ENCODE peak calls at places on chromosomes 2 and 18, in eight cellular contexts. One of them, this sample, is unnamed. For H3K4me1, the result is how much of the 10 kb centered on the place peaks cover.

GRCh38 chr2:68766378-68766845 is 31.8 kb downstream of the ARHGAP25 start:
- DNase-seq in sigmoid colon: peak
- DNase-seq in A549: no peak
- DNase-seq in HCT116: no peak
- DNase-seq in spleen: peak
- DNase-seq in prostate gland: peak
- DNase-seq in uterus: no peak
- DNase-seq in heart left ventricle: peak
- DNase-seq in this sample: no peak

GRCh38 chr2:238866656-238867277 is 18.9 kb downstream of the TWIST2 start:
- DNase-seq in HCT116: no peak
- DNase-seq in sigmoid colon: no peak
- DNase-seq in heart left ventricle: no peak
- DNase-seq in uterus: no peak
- DNase-seq in prostate gland: no peak
- DNase-seq in spleen: peak
- DNase-seq in A549: no peak
- DNase-seq in this sample: no peak

GRCh38 chr2:216666461-216667233 is 28.7 kb downstream of the IGFBP5 start:
- DNase-seq in sigmoid colon: no peak
- DNase-seq in A549: peak
- DNase-seq in uterus: peak
- DNase-seq in spleen: peak
- DNase-seq in prostate gland: peak
- DNase-seq in heart left ventricle: peak
- DNase-seq in HCT116: peak
- DNase-seq in this sample: peak

GRCh38 chr2:68660658-68661057 is 17.3 kb downstream of the PROKR1 start:
- DNase-seq in A549: no peak
- DNase-seq in uterus: no peak
- DNase-seq in prostate gland: no peak
- DNase-seq in heart left ventricle: no peak
- DNase-seq in spleen: no peak
- DNase-seq in sigmoid colon: no peak
- DNase-seq in HCT116: no peak
- DNase-seq in this sample: no peak

GRCh38 chr2:85183481-85183880 is 50.3 kb downstream of the TCF7L1 start:
- DNase-seq in A549: no peak
- DNase-seq in heart left ventricle: no peak
- DNase-seq in spleen: no peak
- DNase-seq in sigmoid colon: no peak
- DNase-seq in uterus: no peak
- DNase-seq in HCT116: no peak
- DNase-seq in prostate gland: no peak
- DNase-seq in this sample: no peak

GRCh38 chr2:127324635-127325034 is 30.7 kb upstream of the ERCC3 start:
- DNase-seq in HCT116: no peak
- DNase-seq in uterus: no peak
- DNase-seq in A549: peak
- DNase-seq in heart left ventricle: no peak
- DNase-seq in prostate gland: no peak
- DNase-seq in spleen: no peak
- DNase-seq in sigmoid colon: no peak
- DNase-seq in this sample: no peak

GRCh38 chr2:190511104-190511503 is 23.4 kb downstream of the NEMP2 start:
- DNase-seq in uterus: no peak
- DNase-seq in spleen: no peak
- DNase-seq in A549: peak
- DNase-seq in HCT116: peak
- DNase-seq in heart left ventricle: no peak
- DNase-seq in prostate gland: no peak
- DNase-seq in sigmoid colon: no peak
- DNase-seq in this sample: no peak

GRCh38 chr2:168935810-168936581 is 34.9 kb downstream of the G6PC2 start:
- DNase-seq in HCT116: no peak
- DNase-seq in uterus: no peak
- DNase-seq in sigmoid colon: no peak
- DNase-seq in A549: no peak
- DNase-seq in spleen: no peak
- DNase-seq in heart left ventricle: no peak
- DNase-seq in prostate gland: no peak
- DNase-seq in this sample: no peak

GRCh38 chr18:48003426-48004349 is 73.2 kb upstream of the SMAD2 start:
- DNase-seq in HCT116: peak
- DNase-seq in heart left ventricle: peak
- DNase-seq in A549: peak
- DNase-seq in uterus: no peak
- DNase-seq in prostate gland: no peak
- DNase-seq in sigmoid colon: no peak
- DNase-seq in spleen: no peak
- DNase-seq in this sample: no peak

GRCh38 chr18:58180172-58180571 is 136.1 kb downstream of the NEDD4L start:
- DNase-seq in heart left ventricle: no peak
- DNase-seq in uterus: no peak
- DNase-seq in HCT116: no peak
- DNase-seq in spleen: peak
- DNase-seq in sigmoid colon: no peak
- DNase-seq in A549: no peak
- DNase-seq in prostate gland: no peak
- DNase-seq in this sample: no peak

GRCh38 chr2:43473767-43474166 is 122.1 kb downstream of the THADA start:
- DNase-seq in A549: no peak
- DNase-seq in prostate gland: no peak
- DNase-seq in uterus: no peak
- DNase-seq in spleen: no peak
- DNase-seq in sigmoid colon: no peak
- DNase-seq in HCT116: no peak
- DNase-seq in heart left ventricle: no peak
- DNase-seq in this sample: no peak

GRCh38 chr2:216363221-216363620 is 9.1 kb downstream of the MARCHF4 start:
- DNase-seq in prostate gland: no peak
- DNase-seq in spleen: no peak
- DNase-seq in sigmoid colon: no peak
- DNase-seq in A549: no peak
- DNase-seq in heart left ventricle: no peak
- DNase-seq in uterus: no peak
- DNase-seq in HCT116: no peak
- DNase-seq in this sample: no peak

GRCh38 chr2:233551491-233551890 is 15.1 kb downstream of the USP40 start:
- DNase-seq in prostate gland: no peak
- DNase-seq in spleen: no peak
- DNase-seq in A549: peak
- DNase-seq in HCT116: no peak
- DNase-seq in heart left ventricle: no peak
- DNase-seq in sigmoid colon: no peak
- DNase-seq in uterus: no peak
- DNase-seq in this sample: no peak

GRCh38 chr2:16661536-16661935 is 4.1 kb downstream of the CYRIA start:
- DNase-seq in spleen: no peak
- DNase-seq in A549: no peak
- DNase-seq in HCT116: no peak
- DNase-seq in prostate gland: peak
- DNase-seq in uterus: no peak
- DNase-seq in heart left ventricle: no peak
- DNase-seq in sigmoid colon: no peak
- DNase-seq in this sample: no peak

GRCh38 chr18:76988015-76988826 is 144.4 kb downstream of the MBP start:
- DNase-seq in prostate gland: no peak
- DNase-seq in HCT116: no peak
- DNase-seq in sigmoid colon: no peak
- DNase-seq in heart left ventricle: peak
- DNase-seq in uterus: no peak
- DNase-seq in A549: no peak
- DNase-seq in spleen: peak
- DNase-seq in this sample: no peak

GRCh38 chr2:170582747-170583463 is 132.2 kb upstream of the SP5 start:
- DNase-seq in spleen: no peak
- DNase-seq in heart left ventricle: no peak
- DNase-seq in uterus: no peak
- DNase-seq in sigmoid colon: no peak
- DNase-seq in prostate gland: no peak
- DNase-seq in A549: no peak
- DNase-seq in HCT116: no peak
- DNase-seq in this sample: no peak

GRCh38 chr18:76564117-76564516 is 69.1 kb upstream of the ZNF516 start:
- DNase-seq in uterus: no peak
- DNase-seq in heart left ventricle: no peak
- DNase-seq in spleen: no peak
- DNase-seq in A549: no peak
- DNase-seq in sigmoid colon: no peak
- DNase-seq in prostate gland: no peak
- DNase-seq in HCT116: peak
- DNase-seq in this sample: no peak

GRCh38 chr2:156464106-156464505 is 27.9 kb downstream of the GPD2 start:
- DNase-seq in prostate gland: no peak
- DNase-seq in uterus: no peak
- DNase-seq in spleen: no peak
- DNase-seq in HCT116: no peak
- DNase-seq in A549: no peak
- DNase-seq in sigmoid colon: no peak
- DNase-seq in heart left ventricle: no peak
- DNase-seq in this sample: no peak

GRCh38 chr2:224709276-224709675 is 6.9 kb downstream of the CCDC195 start:
- DNase-seq in A549: no peak
- DNase-seq in HCT116: no peak
- DNase-seq in heart left ventricle: no peak
- DNase-seq in spleen: no peak
- DNase-seq in prostate gland: no peak
- DNase-seq in sigmoid colon: no peak
- DNase-seq in uterus: no peak
- DNase-seq in this sample: no peak

GRCh38 chr2:216651370-216651881 is 18.2 kb downstream of the IGFBP2 start:
- DNase-seq in uterus: no peak
- DNase-seq in prostate gland: no peak
- DNase-seq in A549: no peak
- DNase-seq in sigmoid colon: no peak
- DNase-seq in HCT116: no peak
- DNase-seq in heart left ventricle: no peak
- DNase-seq in spleen: peak
- DNase-seq in this sample: no peak

GRCh38 chr2:98468621-98469236 is 24.1 kb downstream of the INPP4A start:
- DNase-seq in A549: no peak
- DNase-seq in prostate gland: no peak
- DNase-seq in heart left ventricle: no peak
- DNase-seq in spleen: peak
- DNase-seq in uterus: no peak
- DNase-seq in sigmoid colon: peak
- DNase-seq in HCT116: no peak
- DNase-seq in this sample: no peak

GRCh38 chr2:98470851-98471255 is 26.2 kb downstream of the INPP4A start:
- DNase-seq in spleen: no peak
- DNase-seq in sigmoid colon: peak
- DNase-seq in heart left ventricle: no peak
- DNase-seq in uterus: no peak
- DNase-seq in prostate gland: no peak
- DNase-seq in A549: no peak
- DNase-seq in HCT116: no peak
- DNase-seq in this sample: no peak

GRCh38 chr2:98472132-98472650 is 27.5 kb downstream of the INPP4A start:
- DNase-seq in heart left ventricle: no peak
- DNase-seq in sigmoid colon: peak
- DNase-seq in HCT116: no peak
- DNase-seq in A549: no peak
- DNase-seq in prostate gland: no peak
- DNase-seq in uterus: no peak
- DNase-seq in spleen: peak
- DNase-seq in this sample: no peak

GRCh38 chr2:98471402-98472131 is 26.9 kb downstream of the INPP4A start:
- DNase-seq in uterus: no peak
- DNase-seq in heart left ventricle: no peak
- DNase-seq in sigmoid colon: peak
- DNase-seq in A549: no peak
- DNase-seq in HCT116: no peak
- DNase-seq in spleen: no peak
- DNase-seq in prostate gland: no peak
- DNase-seq in this sample: no peak

GRCh38 chr2:98469862-98470544 is 25.3 kb downstream of the INPP4A start:
- DNase-seq in sigmoid colon: peak
- DNase-seq in heart left ventricle: no peak
- DNase-seq in spleen: peak
- DNase-seq in A549: no peak
- DNase-seq in prostate gland: no peak
- DNase-seq in uterus: no peak
- DNase-seq in HCT116: no peak
- DNase-seq in this sample: no peak
- H3K27ac ChIP-seq in sigmoid colon: no peak
- H3K27ac ChIP-seq in heart left ventricle: no peak
- H3K27ac ChIP-seq in spleen: no peak
- H3K27ac ChIP-seq in A549: no peak
- H3K27ac ChIP-seq in prostate gland: no peak
- H3K27ac ChIP-seq in uterus: no peak
- H3K27ac ChIP-seq in HCT116: no peak
- H3K27ac ChIP-seq in this sample: no peak

GRCh38 chr18:9434240-9434701 is 41.0 kb upstream of the RALBP1 start:
- DNase-seq in heart left ventricle: no peak
- DNase-seq in uterus: no peak
- DNase-seq in prostate gland: no peak
- DNase-seq in A549: no peak
- DNase-seq in sigmoid colon: no peak
- DNase-seq in spleen: no peak
- DNase-seq in HCT116: no peak
- DNase-seq in this sample: no peak
- TF ChIP-seq POLR2A in heart left ventricle: no peak
- TF ChIP-seq POLR2A in uterus: no peak
- TF ChIP-seq POLR2A in prostate gland: no peak
- TF ChIP-seq POLR2A in A549: no peak
- TF ChIP-seq POLR2A in sigmoid colon: no peak
- TF ChIP-seq POLR2A in spleen: no peak
- TF ChIP-seq POLR2A in HCT116: no peak
- TF ChIP-seq POLR2A in this sample: no peak

GRCh38 chr2:23947350-23947749 is 7.1 kb downstream of the UBXN2A start:
- DNase-seq in HCT116: no peak
- DNase-seq in sigmoid colon: no peak
- DNase-seq in A549: no peak
- DNase-seq in uterus: no peak
- DNase-seq in spleen: no peak
- DNase-seq in prostate gland: no peak
- DNase-seq in heart left ventricle: no peak
- DNase-seq in this sample: no peak
- H3K4me1 ChIP-seq in HCT116: under half
- H3K4me1 ChIP-seq in sigmoid colon: under half
- H3K4me1 ChIP-seq in A549: under half
- H3K4me1 ChIP-seq in uterus: under half
- H3K4me1 ChIP-seq in spleen: under half
- H3K4me1 ChIP-seq in prostate gland: under half
- H3K4me1 ChIP-seq in heart left ventricle: under half
- H3K4me1 ChIP-seq in this sample: under half

GRCh38 chr2:54525321-54525720 is 69.2 kb downstream of the SPTBN1 start:
- DNase-seq in HCT116: no peak
- DNase-seq in heart left ventricle: no peak
- DNase-seq in A549: no peak
- DNase-seq in uterus: no peak
- DNase-seq in sigmoid colon: no peak
- DNase-seq in prostate gland: no peak
- DNase-seq in spleen: no peak
- DNase-seq in this sample: no peak
- H3K27ac ChIP-seq in HCT116: no peak
- H3K27ac ChIP-seq in heart left ventricle: peak
- H3K27ac ChIP-seq in A549: peak
- H3K27ac ChIP-seq in uterus: peak
- H3K27ac ChIP-seq in sigmoid colon: no peak
- H3K27ac ChIP-seq in prostate gland: no peak
- H3K27ac ChIP-seq in spleen: no peak
- H3K27ac ChIP-seq in this sample: no peak

This sample was measured in Peyer's patch.